ENCODE peak calls at places on chromosomes 13 and 19, in five cellular contexts. B is cardiac fibroblast, J is K562, X is body of pancreas, U is tibial artery. V is an unnamed sample.

GRCh38 chr13:113053376-113053775 is 52.2 kb upstream of the F7 start:
- DNase-seq in B (no peak), U (no peak), J (no peak), X (no peak), V (no peak)

GRCh38 chr13:77918391-77919261 is at the start of gene EDNRB:
- DNase-seq in J (no peak), U (peak; percentile 31), X (peak; percentile 15), B (peak; percentile 54), V (peak; percentile 22)

GRCh38 chr19:29858000-29858596 is 46.3 kb downstream of the CCNE1 start:
- DNase-seq in X (peak; percentile 56), J (peak; percentile 77), U (no peak), B (no peak), V (no peak)

GRCh38 chr13:20609145-20609544 is 42.2 kb downstream of the IFT88 start:
- DNase-seq in X (no peak), J (no peak), U (no peak), B (peak; percentile 95), V (no peak)

GRCh38 chr19:23318143-23318542 is 67.9 kb upstream of the ZNF724 start:
- DNase-seq in B (peak; percentile 35), U (no peak), J (no peak), X (no peak), V (no peak)

GRCh38 chr13:109517516-109517915 is 268.9 kb downstream of the IRS2 start:
- DNase-seq in U (no peak), B (peak; percentile 34), X (no peak), J (no peak), V (no peak)

GRCh38 chr13:113749507-113749906 is 9.5 kb upstream of the TMEM255B start:
- DNase-seq in J (no peak), U (no peak), X (peak; percentile 2), B (no peak), V (no peak)

GRCh38 chr13:27917121-27917947 is 2.5 kb upstream of the PDX1 start:
- DNase-seq in B (no peak), U (no peak), X (peak; percentile 16), J (no peak), V (no peak)

GRCh38 chr13:40796649-40797048 is 7.2 kb downstream of the SLC25A15 start:
- DNase-seq in U (no peak), X (no peak), J (no peak), B (no peak), V (no peak)

GRCh38 chr19:400976-401835 is 7.7 kb downstream of the C2CD4C start:
- DNase-seq in J (no peak), X (no peak), U (no peak), B (no peak), V (peak; percentile 78)

GRCh38 chr13:33480561-33480960 is 195.0 kb upstream of the STARD13 start:
- DNase-seq in B (peak; percentile 35), J (no peak), U (no peak), X (no peak), V (no peak)

GRCh38 chr13:21929400-21929799 is 258.5 kb downstream of the FGF9 start:
- DNase-seq in U (no peak), J (no peak), B (no peak), X (no peak), V (no peak)

GRCh38 chr13:46165485-46166220 is 16.3 kb downstream of the LCP1 start:
- DNase-seq in U (no peak), J (no peak), X (no peak), B (peak; percentile 57), V (no peak)

GRCh38 chr13:73849292-73849691 is 284.9 kb downstream of the KLF12 start:
- DNase-seq in J (no peak), B (peak; percentile 67), X (no peak), U (no peak), V (no peak)

GRCh38 chr13:52085416-52085815 is 43.5 kb downstream of the NEK5 start:
- DNase-seq in X (no peak), J (no peak), U (no peak), B (peak; percentile 78), V (no peak)

GRCh38 chr19:18326772-18327171 is 3.9 kb upstream of the LSM4 start:
- DNase-seq in X (no peak), J (no peak), U (no peak), B (no peak), V (no peak)

GRCh38 chr13:109494955-109495354 is 291.4 kb downstream of the IRS2 start:
- DNase-seq in J (no peak), U (no peak), X (no peak), B (peak; percentile 96), V (no peak)

GRCh38 chr13:24854311-24854710 is 90.3 kb downstream of the RNF17 start:
- DNase-seq in B (no peak), J (no peak), U (no peak), X (no peak), V (no peak)

GRCh38 chr19:46913852-46914430 is 53.1 kb downstream of the ARHGAP35 start:
- DNase-seq in U (no peak), X (no peak), J (no peak), B (no peak), V (no peak)

GRCh38 chr13:59846845-59847620 is 316.7 kb downstream of the DIAPH3 start:
- DNase-seq in J (no peak), B (no peak), U (no peak), X (no peak), V (no peak)

GRCh38 chr13:110017379-110017778 is 231.0 kb upstream of the IRS2 start:
- DNase-seq in J (no peak), B (peak; percentile 88), X (peak; percentile 44), U (no peak), V (no peak)

GRCh38 chr19:45099465-45100201 is 6.7 kb downstream of the PPP1R37 start:
- DNase-seq in X (peak; percentile 42), B (no peak), U (no peak), J (no peak), V (no peak)

GRCh38 chr19:15439078-15439799 is 10.5 kb downstream of the WIZ start:
- DNase-seq in B (no peak), J (no peak), X (no peak), U (no peak), V (no peak)

GRCh38 chr13:51781246-51782022 is 22.5 kb downstream of the DHRS12 start:
- DNase-seq in B (peak; percentile 46), U (no peak), X (peak; percentile 77), J (no peak), V (no peak)

GRCh38 chr13:29844441-29844840 is 6.0 kb downstream of the UBL3 start:
- DNase-seq in J (no peak), X (no peak), U (no peak), B (peak; percentile 22), V (no peak)

GRCh38 chr13:93066187-93066586 is 160.4 kb upstream of the GPC6 start:
- DNase-seq in X (no peak), J (no peak), B (peak; percentile 83), U (no peak), V (no peak)

GRCh38 chr13:30735025-30735967 is at the start of gene ALOX5AP:
- DNase-seq in J (no peak), B (no peak), X (no peak), U (no peak), V (no peak)

GRCh38 chr19:9935409-9936062 is 779 bp downstream of the OLFM2 start:
- DNase-seq in J (no peak), U (no peak), B (no peak), X (no peak), V (no peak)

GRCh38 chr19:45306040-45306439 is 16.6 kb downstream of the CKM start:
- DNase-seq in J (no peak), B (peak; percentile 26), U (no peak), X (no peak), V (no peak)

GRCh38 chr19:55643003-55643732 is at the start of gene ZNF581:
- DNase-seq in X (peak; percentile 74), U (peak; percentile 75), J (no peak), B (peak; percentile 82), V (peak; percentile 70)

GRCh38 chr13:46592410-46592809 is 39.4 kb downstream of the LRCH1 start:
- DNase-seq in U (no peak), X (no peak), J (no peak), B (no peak), V (no peak)

GRCh38 chr19:50362030-50362412 is 3.4 kb downstream of the NAPSA start:
- DNase-seq in J (no peak), X (no peak), U (no peak), B (no peak), V (no peak)

GRCh38 chr19:44607049-44607448 is 6.3 kb upstream of the IGSF23 start:
- DNase-seq in X (no peak), U (no peak), J (no peak), B (peak; percentile 85), V (peak; percentile 19)

GRCh38 chr13:99347335-99347878 is 40.2 kb upstream of the GPR183 start:
- DNase-seq in J (no peak), B (no peak), U (no peak), X (no peak), V (no peak)

DNA sequence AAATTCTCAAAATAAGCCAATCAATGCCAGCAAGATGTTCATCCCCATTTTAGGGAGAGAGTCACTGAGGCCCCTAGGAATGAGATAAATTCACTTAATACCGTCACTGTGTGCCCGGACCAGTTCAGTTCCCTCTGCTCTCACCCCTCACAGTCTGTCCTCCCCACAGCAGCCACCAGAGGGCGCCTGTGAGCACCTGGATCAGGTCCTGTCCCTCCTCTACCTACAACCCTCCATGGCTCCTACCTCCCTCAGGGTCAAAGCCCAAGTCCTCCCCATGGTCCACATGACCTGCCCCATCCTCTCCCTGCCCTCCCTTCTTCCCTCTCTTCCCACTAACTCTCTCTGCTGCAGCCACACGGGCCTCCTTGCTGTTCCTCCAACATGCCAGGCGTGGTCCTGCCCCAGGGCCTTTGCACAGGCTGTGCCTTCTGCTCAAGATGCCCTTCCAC is 42.0 kb upstream of the NFIC start:
- DNase-seq in U (peak; percentile 47), J (peak; percentile 87), B (peak; percentile 50), X (peak; percentile 64), V (no peak)
- TF ChIP-seq CTCF in U (peak; percentile 57), J (peak; percentile 83), B (peak; percentile 92), X (peak; percentile 40), V (no peak)

DNA sequence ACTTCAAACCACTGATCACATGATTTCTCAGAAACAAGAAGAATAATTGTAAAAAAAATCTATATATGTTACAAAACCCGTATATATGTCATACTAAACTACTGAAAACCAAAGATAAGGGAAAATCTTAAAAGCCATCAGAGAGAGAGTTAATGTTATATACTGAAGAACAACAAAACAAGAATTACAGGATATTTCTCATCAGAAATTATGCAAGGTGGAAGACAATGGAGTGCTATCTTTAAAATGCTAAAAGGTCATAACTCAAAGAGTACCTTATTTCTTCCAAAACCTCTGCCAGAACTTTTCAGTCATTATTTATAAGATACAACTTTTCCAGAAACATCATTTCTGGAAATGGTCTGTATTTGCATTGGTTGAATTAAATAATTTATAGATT is 256.8 kb downstream of the RBM26 start:
- DNase-seq in B (no peak), X (no peak), J (no peak), U (no peak), V (no peak)
- H3K4me3 ChIP-seq in B (no peak overlapping the region), X (no peak overlapping the region), J (no peak overlapping the region), U (no peak overlapping the region), V (no peak overlapping the region)

GRCh38 chr13:26255717-26256277 is 1.9 kb downstream of the CDK8 start:
- DNase-seq in B (peak; percentile 46), U (no peak), J (no peak), X (no peak), V (no peak)
- TF ChIP-seq CTCF in B (peak; percentile 37), U (no peak), J (peak; percentile 41), X (no peak), V (no peak)

DNA sequence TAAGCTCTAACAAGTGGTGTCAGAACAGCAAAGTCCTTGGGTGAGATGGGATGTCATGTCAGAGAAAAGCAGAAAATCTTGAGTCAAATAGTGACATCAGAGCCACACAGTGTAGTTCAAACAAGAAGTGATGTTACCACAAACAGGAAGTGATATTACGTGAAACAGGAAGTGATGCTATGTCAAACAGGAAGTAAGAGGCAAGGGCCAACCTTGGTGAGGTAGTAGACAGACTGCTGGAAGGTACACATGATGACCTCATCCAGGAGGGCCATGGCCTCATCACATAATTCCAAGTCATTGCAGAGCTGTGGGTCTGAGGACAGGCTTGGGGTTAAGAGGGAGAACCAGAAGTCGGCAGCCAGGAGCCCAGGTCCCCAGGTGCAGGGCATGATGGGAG is 7.0 kb upstream of the MAMSTR start:
- DNase-seq in U (no peak), X (no peak), J (no peak), B (peak; percentile 23), V (no peak)
- H3K4me3 ChIP-seq in U (no peak overlapping the region), X (no peak overlapping the region), J (no peak overlapping the region), B (no peak overlapping the region), V (no peak overlapping the region)

V was measured in lower leg skin.